ENCODE peak calls at places on chromosome 20, in five cellular contexts. M is adrenal gland, W is keratinocyte, F is osteoblast, X is cardiac muscle cell. R is an unnamed sample.
A peak's percentile ranks its signal among the peaks of the same experiment; 100 is the strongest.

GRCh38 chr20:23396961-23397620 is 24.2 kb downstream of the NAPB start:
- DNase-seq in M (no peak), W (no peak), F (no peak), X (no peak), R (no peak)

GRCh38 chr20:42516692-42517091 is 673.0 kb downstream of the PTPRT start:
- DNase-seq in M (no peak), W (no peak), F (no peak), X (no peak), R (no peak)

GRCh38 chr20:18252597-18253451 is 35.5 kb upstream of the ZNF133 start:
- DNase-seq in M (no peak), W (peak; percentile 95), F (no peak), X (no peak), R (no peak)

GRCh38 chr20:57432874-57433491 is 41.8 kb downstream of the RBM38 start:
- DNase-seq in M (peak; percentile 42), W (no peak), F (no peak), X (peak; percentile 74), R (peak; percentile 93)

GRCh38 chr20:57736738-57737347 is 27.0 kb upstream of the PMEPA1 start:
- DNase-seq in M (no peak), W (no peak), F (no peak), X (no peak), R (no peak)

GRCh38 chr20:33668087-33668790 is 1.5 kb downstream of the ACTL10 start:
- DNase-seq in M (peak; percentile 69), W (no peak), F (peak; percentile 76), X (peak; percentile 78), R (no peak)

GRCh38 chr20:2460752-2461424 is 9.7 kb downstream of the SNRPB start:
- DNase-seq in M (no peak), W (no peak), F (no peak), X (no peak), R (no peak)

GRCh38 chr20:38724603-38725457 is 544 bp downstream of the SLC32A1 start:
- DNase-seq in M (no peak), W (no peak), F (peak; percentile 83), X (no peak), R (peak; percentile 83)

GRCh38 chr20:47272893-47273590 is 83.5 kb downstream of the ZMYND8 start:
- DNase-seq in M (no peak), W (peak; percentile 21), F (no peak), X (peak; percentile 69), R (peak; percentile 43)

GRCh38 chr20:62907377-62908317 is 18.7 kb downstream of the DIDO1 start:
- DNase-seq in M (no peak), W (no peak), F (peak; percentile 91), X (peak; percentile 30), R (no peak)

GRCh38 chr20:62776692-62777527 is 19.4 kb upstream of the MRGBP start:
- DNase-seq in M (no peak), W (no peak), F (no peak), X (no peak), R (peak; percentile 85)

GRCh38 chr20:52675414-52675813 is 296.7 kb upstream of the TSHZ2 start:
- DNase-seq in M (no peak), W (no peak), F (no peak), X (no peak), R (no peak)

GRCh38 chr20:48148020-48148419 is 362.7 kb upstream of the SULF2 start:
- DNase-seq in M (no peak), W (no peak), F (no peak), X (no peak), R (no peak)

GRCh38 chr20:33828912-33829560 is 17.9 kb downstream of the CHMP4B start:
- DNase-seq in M (no peak), W (no peak), F (no peak), X (no peak), R (no peak)

GRCh38 chr20:39480644-39481043 is 518.5 kb downstream of the DHX35 start:
- DNase-seq in M (no peak), W (no peak), F (no peak), X (no peak), R (no peak)

GRCh38 chr20:25017257-25017803 is 24.8 kb upstream of the APMAP start:
- DNase-seq in M (peak; percentile 8), W (peak; percentile 48), F (no peak), X (no peak), R (no peak)

GRCh38 chr20:17806739-17807441 is 107.1 kb downstream of the BANF2 start:
- DNase-seq in M (peak; percentile 59), W (no peak), F (peak; percentile 90), X (peak; percentile 10), R (no peak)

GRCh38 chr20:52766645-52767435 is 205.3 kb upstream of the TSHZ2 start:
- DNase-seq in M (no peak), W (no peak), F (no peak), X (no peak), R (no peak)

GRCh38 chr20:8389381-8390368 is 257.6 kb downstream of the PLCB1 start:
- DNase-seq in M (no peak), W (no peak), F (no peak), X (peak; percentile 69), R (peak; percentile 60)

DNA sequence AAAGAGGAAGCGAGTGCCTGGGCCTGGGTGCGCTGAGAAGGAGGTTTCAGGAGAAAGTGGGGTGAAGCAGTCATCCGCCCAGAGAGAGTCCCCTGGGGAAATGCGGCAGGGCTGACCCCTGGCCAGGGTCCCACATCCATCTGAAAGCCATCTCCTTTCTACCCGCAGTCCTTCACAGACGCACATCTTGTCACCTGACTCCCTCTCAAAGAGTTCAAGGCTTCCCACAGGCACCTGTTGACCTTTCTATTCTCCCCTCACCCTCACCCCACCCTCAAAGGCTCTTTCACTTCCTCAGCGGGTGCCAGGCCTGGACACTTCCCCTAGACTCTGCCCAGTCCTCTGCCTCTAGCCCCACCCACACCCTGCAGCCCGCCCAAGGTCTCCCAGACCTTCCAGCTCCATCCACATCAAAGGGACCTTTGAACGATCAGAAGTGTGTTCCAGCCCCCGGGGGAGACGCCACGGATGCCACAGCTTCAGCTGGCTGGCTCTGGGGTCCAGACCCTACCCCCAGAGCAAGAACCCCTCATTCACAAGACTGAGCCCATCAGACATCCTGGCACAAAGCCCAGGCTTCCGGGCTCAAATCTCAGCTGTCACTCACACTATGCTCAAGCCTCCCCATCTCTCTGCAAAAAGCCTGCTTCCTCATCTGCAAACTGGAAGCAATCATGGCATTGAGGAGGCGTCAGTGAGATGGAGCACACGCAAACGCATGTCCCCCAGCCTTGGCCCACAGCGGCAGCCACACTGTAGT is 2.1 kb downstream of the CTSZ start:
- DNase-seq in M (peak; percentile 80), W (no peak), F (peak; percentile 91), X (no peak), R (peak; percentile 71)
- H3K4me3 ChIP-seq in M (peak overlapping the region; percentile 82), W (no peak overlapping the region), F (peak overlapping the region; percentile 90), X (no peak overlapping the region), R (no peak overlapping the region)

GRCh38 chr20:59984551-59984950 is 26.3 kb downstream of the CDH26 start:
- DNase-seq in M (no peak), W (no peak), F (no peak), X (no peak), R (no peak)
- H3K4me3 ChIP-seq in M (no peak overlapping the region), W (no peak overlapping the region), F (no peak overlapping the region), X (no peak overlapping the region), R (no peak overlapping the region)

DNA sequence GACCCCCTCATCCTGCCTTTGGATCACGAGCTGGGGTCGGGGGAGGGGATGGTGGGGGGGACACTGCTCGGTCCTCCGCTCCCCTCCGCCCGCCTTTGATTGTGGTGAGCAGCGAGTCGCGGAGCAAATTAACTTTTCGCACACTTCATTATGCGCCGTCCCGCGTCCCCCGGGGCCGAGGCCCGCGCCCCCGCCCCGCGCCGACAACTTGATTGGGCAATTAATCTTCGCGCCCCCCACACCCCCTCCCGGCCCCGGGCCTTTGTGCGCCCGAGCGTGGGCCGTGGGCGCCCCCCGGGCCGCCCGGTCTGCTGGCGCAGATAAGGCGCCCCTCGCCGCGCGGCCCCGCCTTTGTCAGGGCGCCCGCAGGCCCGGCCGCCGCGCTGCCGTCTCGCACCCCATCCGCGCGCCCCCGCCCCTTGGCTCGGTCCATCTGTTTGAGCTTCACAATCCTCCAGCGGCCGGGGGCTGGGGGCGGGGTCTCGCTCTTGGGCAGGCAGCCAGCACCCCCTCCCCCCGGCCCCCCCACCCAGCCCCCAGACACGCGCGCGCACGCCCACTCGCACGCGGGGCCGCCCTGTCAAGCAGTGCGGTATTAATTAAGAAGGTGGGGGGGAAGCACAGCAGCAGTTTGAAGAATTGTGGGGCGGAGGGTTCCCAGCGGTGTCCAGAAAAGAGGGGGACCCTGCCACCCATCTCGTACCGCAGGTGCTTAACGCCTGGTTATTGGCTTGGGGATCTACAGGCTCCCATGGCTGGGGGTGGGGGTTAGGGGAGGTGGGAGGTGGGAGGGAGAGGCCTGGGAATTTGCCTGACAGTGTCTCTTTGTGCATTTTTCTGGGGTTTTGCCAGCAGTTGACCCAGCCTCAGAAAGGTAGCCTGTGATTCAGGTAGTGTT is 34.5 kb upstream of the SCRT2 start:
- DNase-seq in M (no peak), W (no peak), F (peak; percentile 55), X (peak; percentile 29), R (no peak)
- H3K4me3 ChIP-seq in M (no peak overlapping the region), W (no peak overlapping the region), F (no peak overlapping the region), X (peak overlapping the region; percentile 43), R (no peak overlapping the region)

GRCh38 chr20:49285233-49285668 is 7.4 kb upstream of the ZNFX1 start:
- DNase-seq in M (no peak), W (no peak), F (no peak), X (no peak), R (no peak)

GRCh38 chr20:49285813-49286494 is 8.1 kb upstream of the ZNFX1 start:
- DNase-seq in M (no peak), W (no peak), F (no peak), X (no peak), R (no peak)

GRCh38 chr20:49283176-49283702 is 5.4 kb upstream of the ZNFX1 start:
- DNase-seq in M (no peak), W (no peak), F (no peak), X (no peak), R (no peak)

GRCh38 chr20:49283703-49284625 is 6.1 kb upstream of the ZNFX1 start:
- DNase-seq in M (no peak), W (no peak), F (no peak), X (no peak), R (no peak)

DNA sequence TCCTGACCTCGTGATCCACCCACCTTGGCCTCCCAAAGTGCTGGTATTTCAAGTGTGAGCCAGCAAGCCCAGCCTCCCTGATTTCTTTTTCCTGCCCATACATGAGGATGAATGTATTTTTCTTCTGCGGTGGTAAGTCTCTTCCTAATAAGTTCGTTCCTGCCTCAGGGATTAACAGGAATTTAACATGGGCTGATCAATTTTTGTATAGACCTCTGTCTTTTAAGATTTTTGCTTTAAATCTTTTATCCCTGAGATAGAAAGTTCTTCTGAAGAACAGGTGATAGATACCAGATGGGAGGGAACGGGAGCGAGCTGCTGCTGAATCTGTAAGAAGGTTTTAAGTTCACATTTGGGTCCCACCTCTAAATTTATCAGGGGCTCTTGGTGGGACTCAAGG is 7.0 kb upstream of the ZNFX1 start:
- DNase-seq in M (no peak), W (no peak), F (no peak), X (no peak), R (no peak)
- H3K4me3 ChIP-seq in M (no peak overlapping the region), W (no peak overlapping the region), F (peak overlapping the region; percentile 2), X (no peak overlapping the region), R (no peak overlapping the region)